ENCODE peak calls at places on chromosomes 16 and 17, in six cellular contexts. S is stomach, H is body of pancreas, J is SK-N-SH, I is heart left ventricle, C is right lobe of liver. N is an unnamed sample. For H3K4me1, the result is how much of the 10 kb centered on the place peaks cover.

GRCh38 chr16:85579199-85579598 is 33.9 kb upstream of the GSE1 start:
- DNase-seq in J (no peak), H (no peak), S (no peak), C (no peak), I (no peak), N (no peak)

GRCh38 chr17:42459983-42460300 is 1.3 kb downstream of the ATP6V0A1 start:
- DNase-seq in C (no peak), H (no peak), J (peak), I (no peak), S (no peak), N (no peak)

GRCh38 chr17:28033972-28034714 is 8.3 kb upstream of the NLK start:
- DNase-seq in S (no peak), C (no peak), I (no peak), H (no peak), J (no peak), N (no peak)

GRCh38 chr17:4719146-4719545 is 8.7 kb downstream of the ARRB2 start:
- DNase-seq in I (no peak), C (peak), J (no peak), H (no peak), S (no peak), N (no peak)

GRCh38 chr16:733382-734207 is 6.7 kb downstream of the HAGHL start:
- DNase-seq in I (no peak), S (no peak), H (no peak), J (peak), C (peak), N (no peak)

GRCh38 chr16:87581867-87582220 is 20.5 kb upstream of the JPH3 start:
- DNase-seq in C (no peak), S (peak), H (peak), I (peak), J (peak), N (no peak)

GRCh38 chr16:48479319-48479718 is 94.1 kb upstream of the SIAH1 start:
- DNase-seq in C (no peak), I (no peak), J (no peak), S (no peak), H (no peak), N (no peak)

GRCh38 chr16:23171234-23171948 is 11.2 kb upstream of the SCNN1G start:
- DNase-seq in J (no peak), C (no peak), H (no peak), I (no peak), S (no peak), N (no peak)

GRCh38 chr17:50364715-50365114 is 8.3 kb downstream of the MRPL27 start:
- DNase-seq in C (peak), H (no peak), I (no peak), J (no peak), S (no peak), N (no peak)

GRCh38 chr16:77905356-77905920 is 116.9 kb upstream of the CLEC3A start:
- DNase-seq in J (no peak), C (no peak), H (no peak), I (no peak), S (no peak), N (no peak)

GRCh38 chr17:32503251-32504165 is 16.7 kb downstream of the CDK5R1 start:
- DNase-seq in H (peak), C (no peak), J (no peak), S (no peak), I (no peak), N (peak)

GRCh38 chr16:59210955-59211541 is 476.9 kb upstream of the GOT2 start:
- DNase-seq in S (no peak), H (peak), C (peak), I (peak), J (no peak), N (no peak)

GRCh38 chr17:76734080-76734840 is 2.9 kb downstream of the SRSF2 start:
- DNase-seq in H (peak), C (no peak), I (no peak), J (no peak), S (no peak), N (no peak)

GRCh38 chr17:50027639-50028206 is 28.2 kb upstream of the ITGA3 start:
- DNase-seq in J (peak), H (peak), C (peak), I (peak), S (peak), N (peak)

GRCh38 chr17:28270055-28270454 is 48.9 kb upstream of the TMEM97 start:
- DNase-seq in H (no peak), S (no peak), I (no peak), J (no peak), C (no peak), N (no peak)

GRCh38 chr17:51914613-51915012 is 243.9 kb downstream of the CA10 start:
- DNase-seq in J (no peak), S (no peak), I (no peak), H (no peak), C (no peak), N (no peak)

GRCh38 chr17:14201087-14201486 is 35.6 kb downstream of the CDRT15 start:
- DNase-seq in J (no peak), H (no peak), C (no peak), S (no peak), I (no peak), N (no peak)

GRCh38 chr17:75338335-75338734 is 49.1 kb upstream of the SLC25A19 start:
- DNase-seq in S (no peak), I (no peak), J (no peak), C (no peak), H (no peak), N (no peak)

GRCh38 chr17:42194133-42194899 is at the start of gene GHDC:
- DNase-seq in H (peak), I (peak), J (peak), S (peak), C (peak), N (peak)

GRCh38 chr16:85479972-85480726 is 133.0 kb upstream of the GSE1 start:
- DNase-seq in C (no peak), J (no peak), H (peak), S (peak), I (no peak), N (peak)

GRCh38 chr17:39069114-39069756 is 82.2 kb downstream of the PLXDC1 start:
- DNase-seq in J (peak), S (no peak), I (no peak), C (no peak), H (peak), N (no peak)

GRCh38 chr17:6668219-6668618 is 16.7 kb downstream of the C17orf100 start:
- DNase-seq in S (no peak), H (no peak), C (no peak), J (no peak), I (no peak), N (no peak)

GRCh38 chr17:17326275-17326875 is 23.2 kb downstream of the NT5M start:
- DNase-seq in J (no peak), H (no peak), C (no peak), I (no peak), S (no peak), N (no peak)

GRCh38 chr17:31488264-31488981 is 96.9 kb downstream of the RAB11FIP4 start:
- DNase-seq in H (peak), I (peak), C (peak), S (peak), J (peak), N (peak)

GRCh38 chr17:59621771-59622170 is 2.1 kb downstream of the CLTC start:
- DNase-seq in C (no peak), S (no peak), H (no peak), J (no peak), I (no peak), N (no peak)

GRCh38 chr17:27993723-27994310 is 48.7 kb upstream of the NLK start:
- DNase-seq in C (no peak), I (no peak), H (no peak), J (no peak), S (no peak), N (no peak)

GRCh38 chr17:82184761-82185160 is 27.9 kb downstream of the CCDC57 start:
- DNase-seq in C (no peak), I (no peak), S (no peak), J (no peak), H (no peak), N (no peak)

GRCh38 chr17:49383048-49383447 is 21.0 kb upstream of the ZNF652 start:
- DNase-seq in I (no peak), J (no peak), C (peak), H (no peak), S (no peak), N (no peak)

GRCh38 chr17:81821603-81822311 is 11.3 kb downstream of the MCRIP1 start:
- DNase-seq in H (peak), J (peak), S (peak), I (peak), C (peak), N (peak)

GRCh38 chr16:4891886-4892216 is 44.6 kb downstream of the UBN1 start:
- DNase-seq in C (no peak), I (no peak), S (no peak), H (no peak), J (no peak), N (no peak)

GRCh38 chr16:26454102-26454501 is 612.6 kb upstream of the C16orf82 start:
- DNase-seq in H (no peak), S (no peak), C (no peak), I (no peak), J (no peak), N (no peak)

DNA sequence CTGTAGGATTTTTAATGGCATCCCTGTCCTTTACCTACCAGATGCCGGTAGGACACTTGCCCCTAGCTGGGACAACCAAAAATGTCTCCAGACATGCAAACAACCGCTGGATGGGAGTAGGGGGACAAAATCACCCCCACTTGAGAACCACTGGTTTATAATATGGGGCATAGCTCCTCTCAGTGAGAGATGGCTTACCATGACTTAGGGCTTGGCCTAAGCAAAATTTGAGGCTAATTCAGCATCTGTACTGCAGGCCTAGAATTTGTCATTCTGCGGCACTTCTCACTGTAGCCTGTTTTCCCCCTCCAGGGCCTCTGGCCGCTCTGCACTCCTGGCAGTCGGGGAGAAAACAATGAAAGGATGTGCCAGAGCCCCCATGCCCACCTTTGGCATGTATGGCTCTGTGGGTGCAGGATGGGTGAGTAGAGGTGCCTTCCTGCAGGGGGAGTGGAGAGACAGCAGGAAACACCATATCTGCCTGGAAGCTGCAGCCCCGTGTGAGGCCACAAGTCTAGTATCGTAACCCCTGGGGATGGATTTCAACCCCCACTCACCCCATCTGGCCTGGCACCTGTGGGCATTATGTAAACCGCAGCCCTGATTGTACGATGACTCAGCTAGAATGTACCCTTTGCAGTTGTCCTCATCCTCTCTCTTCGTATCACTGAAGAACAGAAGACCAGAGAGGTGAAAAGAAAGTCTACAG is 268.1 kb downstream of the SOX9 start:
- DNase-seq in J (no peak), I (no peak), S (no peak), H (no peak), C (no peak), N (no peak)
- H3K4me1 ChIP-seq in J (under half), I (under half), S (under half), H (under half), C (under half), N (under half)

GRCh38 chr16:28924399-28924761 is 658 bp downstream of the RABEP2 start:
- DNase-seq in H (no peak), J (no peak), S (no peak), C (peak), I (no peak), N (no peak)

GRCh38 chr16:28924762-28925385 is at the start of gene RABEP2:
- DNase-seq in H (peak), S (peak), C (peak), J (peak), I (peak), N (peak)

GRCh38 chr16:28923652-28924398 is 1.2 kb downstream of the RABEP2 start:
- DNase-seq in I (peak), S (peak), H (peak), C (no peak), J (no peak), N (no peak)

GRCh38 chr16:28927815-28928214 is 2.8 kb upstream of the RABEP2 start:
- DNase-seq in J (no peak), C (no peak), S (no peak), I (no peak), H (no peak), N (no peak)

DNA sequence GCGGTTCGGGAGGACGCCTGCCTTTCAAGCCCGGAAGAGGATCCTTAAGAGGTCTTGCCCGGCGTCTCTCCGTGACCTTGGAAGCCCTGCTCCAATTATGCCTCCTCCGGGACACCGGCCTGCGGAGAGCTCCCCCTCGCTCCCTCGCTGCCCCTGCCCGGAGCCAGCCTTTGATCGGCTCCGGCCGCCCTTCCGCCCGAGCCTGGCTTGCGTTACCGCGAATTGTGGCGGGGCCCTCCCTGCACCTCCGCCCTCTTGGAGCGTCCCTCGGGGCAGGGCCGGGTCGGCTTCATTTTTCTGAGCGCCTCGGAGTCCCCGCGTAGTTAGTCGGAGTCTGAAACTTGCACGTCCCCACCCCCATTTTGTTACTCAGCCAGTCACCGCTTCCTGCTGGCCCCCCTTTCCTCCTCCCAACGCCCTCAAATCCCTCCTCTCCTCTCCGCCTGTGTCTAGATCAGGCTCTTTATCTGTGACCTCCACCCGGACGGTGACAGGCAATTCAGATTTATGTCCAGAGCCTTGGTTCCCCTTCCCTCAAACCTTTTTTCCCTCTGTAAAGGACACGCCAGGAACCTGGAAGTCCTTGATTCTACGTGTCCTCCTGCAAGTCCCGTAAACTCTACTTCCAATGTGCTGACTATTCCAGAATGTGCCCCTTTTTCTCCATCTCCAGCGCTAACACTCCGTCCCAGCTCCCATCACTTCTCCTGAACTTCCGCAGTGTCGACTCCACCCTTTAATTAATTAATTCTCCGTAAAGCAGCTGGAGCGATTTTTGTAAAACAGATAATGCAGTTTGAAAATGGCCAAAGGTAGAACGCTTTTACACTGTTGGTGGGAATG is 569 bp upstream of the RABEP2 start:
- DNase-seq in S (peak), I (peak), C (no peak), J (no peak), H (peak), N (no peak)
- H3K27ac ChIP-seq in S (peak), I (peak), C (peak), J (peak), H (peak), N (peak)

DNA sequence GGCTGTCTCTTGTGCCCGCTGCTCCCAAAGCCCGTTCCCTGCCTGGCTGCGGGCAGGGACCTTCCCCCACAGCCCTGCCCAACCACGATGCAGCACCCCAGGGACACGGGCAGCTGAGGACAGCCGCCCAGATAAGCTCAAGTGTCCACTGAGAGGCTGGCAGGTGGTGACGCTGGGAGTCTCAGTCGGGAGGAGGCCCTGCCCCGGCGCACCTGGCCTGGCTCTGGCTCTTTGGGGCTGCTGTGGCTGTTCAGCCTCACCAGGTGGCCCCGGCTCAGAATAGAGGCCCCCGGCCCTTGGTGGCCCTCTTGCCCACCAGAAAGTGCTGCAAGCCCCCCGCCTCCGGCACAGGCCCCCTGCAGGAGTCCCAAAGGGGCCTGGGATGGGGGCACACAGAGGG is 5.5 kb downstream of the NTHL1 start:
- DNase-seq in I (peak), S (peak), C (peak), H (peak), J (no peak), N (peak)
- H3K4me1 ChIP-seq in I (half or more), S (half or more), C (under half), H (under half), J (half or more), N (half or more)

GRCh38 chr16:2211923-2212347 is 1.3 kb upstream of the BRICD5 start:
- DNase-seq in J (no peak), H (no peak), S (no peak), C (peak), I (no peak), N (no peak)
- H3K27ac ChIP-seq in J (no peak), H (peak), S (no peak), C (no peak), I (peak), N (peak)

GRCh38 chr17:19348806-19349205 is 13.7 kb downstream of the B9D1 start:
- DNase-seq in C (no peak), S (no peak), J (no peak), I (no peak), H (no peak), N (peak)
- H3K4me1 ChIP-seq in C (under half), S (under half), J (under half), I (under half), H (under half), N (under half)

GRCh38 chr16:73064227-73064995 is 16.5 kb upstream of the ZFHX3 start:
- DNase-seq in S (no peak), I (peak), H (no peak), C (no peak), J (peak), N (no peak)

GRCh38 chr16:73064996-73065349 is 17.0 kb upstream of the ZFHX3 start:
- DNase-seq in S (no peak), C (no peak), H (no peak), J (no peak), I (peak), N (no peak)

GRCh38 chr16:73063284-73063733 is 15.4 kb upstream of the ZFHX3 start:
- DNase-seq in C (no peak), H (no peak), J (no peak), I (no peak), S (no peak), N (no peak)

GRCh38 chr16:73062640-73063283 is 14.8 kb upstream of the ZFHX3 start:
- DNase-seq in S (no peak), J (peak), I (peak), C (no peak), H (no peak), N (no peak)

DNA sequence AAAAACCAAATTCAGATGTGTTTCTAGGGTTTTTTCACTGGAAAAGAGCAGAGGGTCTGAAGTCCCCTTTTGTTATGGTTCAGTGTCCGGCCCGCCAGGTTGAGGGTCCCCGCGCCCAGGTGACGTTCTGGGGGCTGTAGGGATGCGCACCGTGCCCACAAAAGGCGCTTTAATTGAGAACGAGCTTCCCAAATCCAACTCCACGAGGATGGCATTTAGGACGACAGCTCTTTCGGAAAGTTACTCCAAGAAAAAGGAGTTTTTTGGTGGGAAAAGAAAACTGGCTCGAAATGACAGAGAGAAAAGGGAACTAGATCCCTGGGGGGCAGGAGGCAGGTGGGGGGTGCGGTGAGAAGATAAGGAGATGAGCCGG is 15.9 kb upstream of the ZFHX3 start:
- DNase-seq in H (no peak), C (no peak), S (no peak), J (no peak), I (no peak), N (no peak)
- H3K27ac ChIP-seq in H (no peak), C (no peak), S (peak), J (peak), I (peak), N (peak)

GRCh38 chr17:682150-682549 is 32.5 kb downstream of the VPS53 start:
- DNase-seq in C (no peak), J (no peak), H (no peak), S (no peak), I (no peak), N (no peak)
- H3K4me1 ChIP-seq in C (under half), J (under half), H (under half), S (under half), I (under half), N (under half)